ENCODE peak calls at places on chromosomes 11 and 22, in five cellular contexts. One of them, this sample, is unnamed.

GRCh38 chr22:37139762-37140161 is 10.0 kb downstream of the IL2RB start:
- DNase-seq in CD4-positive, alpha-beta T cell: no peak
- DNase-seq in hippocampal formation: no peak
- DNase-seq in HTR-8/SVneo: no peak
- DNase-seq in EH: no peak
- DNase-seq in this sample: no peak

GRCh38 chr11:46277313-46277622 is 194 bp upstream of the CREB3L1 start:
- DNase-seq in CD4-positive, alpha-beta T cell: no peak
- DNase-seq in hippocampal formation: no peak
- DNase-seq in HTR-8/SVneo: no peak
- DNase-seq in EH: peak
- DNase-seq in this sample: no peak

GRCh38 chr11:132008226-132008625 is 637.8 kb downstream of the NTM start:
- DNase-seq in CD4-positive, alpha-beta T cell: no peak
- DNase-seq in hippocampal formation: no peak
- DNase-seq in HTR-8/SVneo: no peak
- DNase-seq in EH: no peak
- DNase-seq in this sample: no peak

GRCh38 chr11:14650064-14650463 is 6.5 kb downstream of the PDE3B start:
- DNase-seq in CD4-positive, alpha-beta T cell: no peak
- DNase-seq in hippocampal formation: no peak
- DNase-seq in HTR-8/SVneo: no peak
- DNase-seq in EH: no peak
- DNase-seq in this sample: no peak

GRCh38 chr11:118620529-118621070 is 13.2 kb downstream of the PHLDB1 start:
- DNase-seq in CD4-positive, alpha-beta T cell: no peak
- DNase-seq in hippocampal formation: no peak
- DNase-seq in HTR-8/SVneo: no peak
- DNase-seq in EH: no peak
- DNase-seq in this sample: no peak

GRCh38 chr11:67053896-67054850 is 2.5 kb upstream of the RHOD start:
- DNase-seq in CD4-positive, alpha-beta T cell: peak
- DNase-seq in hippocampal formation: peak
- DNase-seq in HTR-8/SVneo: peak
- DNase-seq in EH: peak
- DNase-seq in this sample: peak

GRCh38 chr11:47267858-47268257 is 2.1 kb upstream of the MADD start:
- DNase-seq in CD4-positive, alpha-beta T cell: no peak
- DNase-seq in hippocampal formation: no peak
- DNase-seq in HTR-8/SVneo: no peak
- DNase-seq in EH: no peak
- DNase-seq in this sample: no peak

GRCh38 chr11:105598371-105598770 is 11.5 kb upstream of the GRIA4 start:
- DNase-seq in CD4-positive, alpha-beta T cell: no peak
- DNase-seq in hippocampal formation: no peak
- DNase-seq in HTR-8/SVneo: no peak
- DNase-seq in EH: no peak
- DNase-seq in this sample: no peak

GRCh38 chr11:17601206-17602075 is 54.4 kb downstream of the OTOG start:
- DNase-seq in CD4-positive, alpha-beta T cell: no peak
- DNase-seq in hippocampal formation: no peak
- DNase-seq in HTR-8/SVneo: peak
- DNase-seq in EH: peak
- DNase-seq in this sample: no peak

GRCh38 chr11:12275818-12276217 is 101.6 kb upstream of the PARVA start:
- DNase-seq in CD4-positive, alpha-beta T cell: no peak
- DNase-seq in hippocampal formation: no peak
- DNase-seq in HTR-8/SVneo: no peak
- DNase-seq in EH: no peak
- DNase-seq in this sample: no peak

GRCh38 chr11:119478711-119479285 is 55.8 kb upstream of the THY1 start:
- DNase-seq in CD4-positive, alpha-beta T cell: no peak
- DNase-seq in hippocampal formation: no peak
- DNase-seq in HTR-8/SVneo: no peak
- DNase-seq in EH: no peak
- DNase-seq in this sample: no peak

GRCh38 chr11:125102544-125102943 is 8.9 kb downstream of the TMEM218 start:
- DNase-seq in CD4-positive, alpha-beta T cell: no peak
- DNase-seq in hippocampal formation: no peak
- DNase-seq in HTR-8/SVneo: no peak
- DNase-seq in EH: no peak
- DNase-seq in this sample: no peak

GRCh38 chr11:74057251-74058151 is 48.6 kb upstream of the UCP3 start:
- DNase-seq in CD4-positive, alpha-beta T cell: no peak
- DNase-seq in hippocampal formation: no peak
- DNase-seq in HTR-8/SVneo: peak
- DNase-seq in EH: peak
- DNase-seq in this sample: no peak

GRCh38 chr11:11022126-11022730 is 164.4 kb upstream of the ZBED5 start:
- DNase-seq in CD4-positive, alpha-beta T cell: no peak
- DNase-seq in hippocampal formation: no peak
- DNase-seq in HTR-8/SVneo: peak
- DNase-seq in EH: peak
- DNase-seq in this sample: no peak

This sample was measured in H1.